ENCODE peak calls at places on chromosome 18, in six cellular contexts. A is hypothalamus, T is transverse colon, O is NCI-H1105 treated with DMSO at 0.1 percent for 48 hours, I is iPS-NIHi11, K is mucosa of descending colon. X is an unnamed sample.

GRCh38 chr18:12307871-12308385 is at the start of gene TUBB6:
- DNase-seq in I (peak; percentile 94), K (peak; percentile 42), O (no peak), A (no peak), T (peak; percentile 64), X (peak; percentile 21)

GRCh38 chr18:9613550-9614400 is 584 bp downstream of the PPP4R1 start:
- DNase-seq in T (peak; percentile 70), O (peak; percentile 34), I (peak; percentile 61), K (peak; percentile 69), A (peak; percentile 32), X (peak; percentile 41)

GRCh38 chr18:48404707-48405106 is 4.5 kb downstream of the ZBTB7C start:
- DNase-seq in K (no peak), A (no peak), O (no peak), I (no peak), T (no peak), X (no peak)

GRCh38 chr18:37252854-37253396 is 312.7 kb downstream of the CELF4 start:
- DNase-seq in I (no peak), K (no peak), A (no peak), O (no peak), T (no peak), X (peak; percentile 31)

GRCh38 chr18:78679861-78680260 is 299.8 kb upstream of the SALL3 start:
- DNase-seq in O (no peak), A (no peak), I (no peak), K (no peak), T (no peak), X (no peak)

GRCh38 chr18:36187138-36187825 is at the start of gene MOCOS:
- DNase-seq in K (peak; percentile 93), I (peak; percentile 97), T (peak; percentile 90), O (no peak), A (no peak), X (peak; percentile 85)

GRCh38 chr18:59376351-59376935 is 17.4 kb upstream of the LMAN1 start:
- DNase-seq in T (no peak), O (no peak), K (no peak), I (no peak), A (no peak), X (no peak)

GRCh38 chr18:70172225-70172624 is 33.3 kb downstream of the RTTN start:
- DNase-seq in K (no peak), I (no peak), A (no peak), O (no peak), T (no peak), X (no peak)

GRCh38 chr18:21134895-21135294 is 23.3 kb upstream of the ROCK1 start:
- DNase-seq in A (no peak), I (no peak), T (no peak), O (no peak), K (peak; percentile 21), X (no peak)

GRCh38 chr18:53864758-53865157 is 359.7 kb downstream of the MBD2 start:
- DNase-seq in T (no peak), I (no peak), O (no peak), K (peak; percentile 24), A (no peak), X (no peak)

GRCh38 chr18:3217930-3218647 is 1.7 kb downstream of the MYOM1 start:
- DNase-seq in A (no peak), K (peak; percentile 79), T (peak; percentile 61), I (peak; percentile 60), O (no peak), X (peak; percentile 80)

GRCh38 chr18:79945118-79946042 is 6.1 kb downstream of the SLC66A2 start:
- DNase-seq in K (no peak), T (peak; percentile 9), O (no peak), I (no peak), A (no peak), X (no peak)

X was measured in NCI-H510A treated with DMSO at 0.1 percent for 48 hours.